ENCODE peak calls at places on chromosomes 4 and X, in five cellular contexts. F, U, Z, O and H are unnamed samples. For H3K27me3, the result is how much of the 10 kb centered on the place peaks cover.

GRCh38 chrX:149527705-149528104 is 13.1 kb upstream of the EOLA1 start:
- DNase-seq in Z (no peak), O (no peak), F (peak), U (no peak), H (peak)

GRCh38 chr4:109548655-109549054 is 11.4 kb upstream of the MCUB start:
- DNase-seq in U (no peak), F (no peak), O (peak), Z (no peak), H (no peak)

GRCh38 chr4:177450421-177451107 is 8.3 kb upstream of the AGA start:
- DNase-seq in O (no peak), F (no peak), U (no peak), Z (no peak), H (no peak)

GRCh38 chrX:74422029-74422352 is 698 bp downstream of the SLC16A2 start:
- DNase-seq in O (no peak), F (no peak), U (no peak), Z (no peak), H (peak)

GRCh38 chrX:65587616-65588526 is 53.3 kb upstream of the LAS1L start:
- DNase-seq in O (peak), F (no peak), Z (peak), U (no peak), H (peak)

GRCh38 chr4:125116431-125116830 is 198.3 kb upstream of the FAT4 start:
- DNase-seq in F (no peak), O (no peak), Z (no peak), U (no peak), H (no peak)

GRCh38 chr4:150140774-150141400 is 62.6 kb downstream of the DCLK2 start:
- DNase-seq in O (peak), F (no peak), Z (no peak), U (no peak), H (no peak)

GRCh38 chrX:78330068-78330467 is 2.7 kb upstream of the CYSLTR1 start:
- DNase-seq in O (no peak), F (no peak), Z (no peak), U (no peak), H (no peak)

GRCh38 chr4:64899563-64899962 is 490.3 kb upstream of the TECRL start:
- DNase-seq in Z (no peak), O (peak), U (no peak), F (no peak), H (no peak)

GRCh38 chrX:23785564-23785963 is 2.6 kb downstream of the SAT1 start:
- DNase-seq in Z (no peak), F (no peak), U (no peak), O (no peak), H (no peak)

GRCh38 chrX:23784487-23785301 is 1.7 kb downstream of the SAT1 start:
- DNase-seq in O (peak), Z (no peak), U (no peak), F (no peak), H (no peak)

GRCh38 chrX:23783569-23784486 is 855 bp downstream of the SAT1 start:
- DNase-seq in U (no peak), O (peak), F (peak), Z (no peak), H (no peak)

GRCh38 chrX:23782863-23783568 is at the start of gene SAT1:
- DNase-seq in O (peak), Z (peak), F (peak), U (peak), H (peak)

DNA sequence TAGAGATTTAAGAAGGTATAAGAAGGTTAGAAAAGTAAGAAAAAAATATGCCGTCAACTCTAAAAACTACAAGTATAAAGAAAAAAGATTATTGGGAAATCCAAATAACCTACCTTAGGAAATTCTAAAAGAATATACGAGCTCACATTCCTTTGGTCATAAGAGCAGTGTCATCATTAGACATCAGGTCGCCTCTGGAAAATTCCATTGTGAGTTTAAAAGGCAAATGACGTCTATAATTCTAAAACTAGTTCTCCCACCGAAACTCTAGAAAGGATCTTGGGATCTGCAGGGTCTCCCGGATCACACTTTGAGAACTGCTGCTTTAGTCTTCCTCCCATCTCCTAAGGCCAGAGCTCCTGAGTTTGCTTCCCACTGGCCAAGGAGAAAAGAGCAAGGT is 518 bp upstream of the SAT1 start:
- DNase-seq in O (no peak), U (no peak), F (no peak), Z (no peak), H (no peak)
- H3K4me3 ChIP-seq in O (no peak), U (no peak), F (peak), Z (no peak), H (no peak)

GRCh38 chr4:185013715-185014114 is 4.6 kb upstream of the HELT start:
- DNase-seq in Z (no peak), U (no peak), F (no peak), O (no peak), H (no peak)
- H3K27me3 ChIP-seq in Z (under half), U (half or more), F (half or more), O (under half), H (half or more)

GRCh38 chr4:121696140-121696640 is 590 bp downstream of the ANXA5 start:
- DNase-seq in O (peak), F (no peak), Z (peak), U (no peak), H (no peak)
- H3K4me3 ChIP-seq in O (peak), F (peak), Z (peak), U (peak), H (peak)

GRCh38 chr4:54232151-54232688 is 3.1 kb downstream of the PDGFRA start:
- DNase-seq in O (peak), F (no peak), U (peak), Z (no peak), H (no peak)
- H3K27me3 ChIP-seq in O (under half), F (half or more), U (half or more), Z (half or more), H (half or more)

DNA sequence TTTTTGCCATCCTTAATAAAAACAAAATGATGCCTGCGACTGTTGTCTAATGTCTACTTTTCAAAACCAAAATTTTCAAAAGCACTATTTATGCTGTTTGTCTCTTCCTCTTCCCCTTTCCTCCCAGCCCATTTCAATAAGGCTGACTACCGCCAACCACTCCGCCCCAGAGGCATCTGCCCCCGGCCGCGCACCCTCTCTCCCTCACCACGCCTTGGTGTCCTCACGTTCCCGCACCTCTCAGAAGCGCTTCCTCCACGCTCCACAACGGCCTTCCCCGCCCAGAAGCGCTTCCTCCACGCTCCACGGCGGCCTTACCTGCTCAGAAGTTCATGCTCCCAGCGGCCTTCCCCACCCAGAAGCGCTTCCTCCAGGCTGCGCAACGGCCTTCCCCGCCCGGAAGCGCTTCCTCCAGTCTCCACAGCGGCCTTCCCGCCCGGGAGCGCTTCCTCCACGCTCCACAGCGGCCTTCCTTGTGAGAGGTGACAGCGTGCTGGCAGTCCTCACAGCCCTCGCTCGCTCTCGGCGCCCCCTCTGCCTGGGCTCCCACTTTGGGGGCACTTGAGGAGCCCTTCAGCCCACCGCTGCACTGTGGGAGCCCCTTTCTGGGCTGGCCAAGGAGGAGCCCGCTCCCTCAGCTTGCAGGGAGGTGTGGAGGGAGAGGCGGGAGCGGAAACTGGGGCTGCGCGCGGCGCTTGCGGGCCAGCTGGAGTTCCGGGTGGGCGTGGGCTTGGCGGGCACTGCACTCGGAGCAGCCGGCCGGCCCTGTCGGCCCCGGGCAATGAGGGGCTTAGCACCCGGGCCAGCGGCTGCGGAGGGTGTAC is 490.4 kb upstream of the ZFP42 start:
- DNase-seq in U (no peak), F (peak), O (no peak), Z (no peak), H (peak)
- H3K4me3 ChIP-seq in U (no peak), F (no peak), O (no peak), Z (no peak), H (peak)